ENCODE peak calls at places on chromosomes 5 and 9, in four cellular contexts. M is endodermal cell, O is GM23248, K is SJCRH30. P is an unnamed sample. For H3K27me3 and H3K36me3, the result is how much of the 10 kb centered on the place peaks cover.

GRCh38 chr5:174374206-174374605 is 328.7 kb downstream of the NSG2 start:
- DNase-seq in K (no peak), O (no peak), M (no peak), P (no peak)

GRCh38 chr9:2469681-2470141 is 151.9 kb upstream of the VLDLR start:
- DNase-seq in K (peak), M (peak), O (peak), P (no peak)

GRCh38 chr9:477146-477545 is 262.5 kb downstream of the DOCK8 start:
- DNase-seq in O (no peak), M (no peak), K (no peak), P (no peak)

GRCh38 chr5:165232629-165233028 is 1727.2 kb downstream of the MAT2B start:
- DNase-seq in K (no peak), M (no peak), O (no peak), P (no peak)

GRCh38 chr9:95879591-95879990 is 4.1 kb downstream of the ERCC6L2 start:
- DNase-seq in O (no peak), K (no peak), M (no peak), P (no peak)

GRCh38 chr5:75545131-75545530 is 33.4 kb downstream of the POLK start:
- DNase-seq in M (no peak), O (no peak), K (no peak), P (no peak)

GRCh38 chr5:144567416-144567770 is 396.7 kb downstream of the KCTD16 start:
- DNase-seq in K (no peak), O (peak), M (no peak), P (no peak)

GRCh38 chr5:141850183-141850768 is 27.9 kb downstream of the PCDH1 start:
- DNase-seq in M (no peak), O (peak), K (no peak), P (peak)

GRCh38 chr9:89738137-89738932 is 133.5 kb downstream of the GADD45G start:
- DNase-seq in K (no peak), O (no peak), M (peak), P (peak)

GRCh38 chr9:92385001-92385400 is 19.4 kb downstream of the OGN start:
- DNase-seq in M (no peak), O (no peak), K (no peak), P (no peak)

GRCh38 chr5:56734066-56734766 is 81.1 kb upstream of the MAP3K1 start:
- DNase-seq in K (peak), O (no peak), M (no peak), P (no peak)

GRCh38 chr5:175831507-175831906 is 39.9 kb upstream of the CPLX2 start:
- DNase-seq in K (peak), M (peak), O (no peak), P (no peak)

GRCh38 chr5:16492398-16493175 is 27.0 kb upstream of the ZNF622 start:
- DNase-seq in K (peak), O (peak), M (no peak), P (no peak)

GRCh38 chr9:35954942-35955546 is 2.9 kb downstream of the OR2S2 start:
- DNase-seq in O (peak), M (peak), K (peak), P (peak)

GRCh38 chr9:78566948-78567675 is 270.2 kb downstream of the PSAT1 start:
- DNase-seq in M (no peak), O (peak), K (no peak), P (no peak)

GRCh38 chr9:93230601-93231000 is 46.7 kb downstream of the WNK2 start:
- DNase-seq in M (no peak), O (no peak), K (no peak), P (no peak)

GRCh38 chr5:64836190-64836750 is 67.5 kb downstream of the CWC27 start:
- DNase-seq in O (no peak), K (no peak), M (no peak), P (no peak)

GRCh38 chr9:90259302-90260246 is 383.1 kb downstream of the DIRAS2 start:
- DNase-seq in K (no peak), O (no peak), M (no peak), P (no peak)

GRCh38 chr9:107684224-107684623 is 194.7 kb upstream of the KLF4 start:
- DNase-seq in M (no peak), K (no peak), O (peak), P (no peak)

GRCh38 chr5:115816226-115817042 is at the start of gene CDO1:
- DNase-seq in O (peak), M (peak), K (no peak), P (peak)

GRCh38 chr5:174706997-174707548 is 17.3 kb upstream of the MSX2 start:
- DNase-seq in O (no peak), M (no peak), K (no peak), P (no peak)

GRCh38 chr5:149345892-149346222 is 558 bp downstream of the GRPEL2 start:
- DNase-seq in K (no peak), M (no peak), O (peak), P (peak)

GRCh38 chr5:8842906-8843590 is 702.8 kb downstream of the SEMA5A start:
- DNase-seq in K (peak), M (no peak), O (peak), P (peak)

GRCh38 chr5:16935271-16936149 is 578 bp downstream of the MYO10 start:
- DNase-seq in K (peak), O (peak), M (peak), P (peak)

GRCh38 chr5:160278356-160278755 is 34.0 kb downstream of the CCNJL start:
- DNase-seq in K (no peak), O (no peak), M (no peak), P (no peak)

GRCh38 chr9:128355451-128355850 is 15.1 kb downstream of the SLC27A4 start:
- DNase-seq in M (no peak), O (no peak), K (no peak), P (no peak)

GRCh38 chr5:180314106-180314505 is 22.2 kb upstream of the MAPK9 start:
- DNase-seq in K (no peak), O (no peak), M (no peak), P (peak)

GRCh38 chr9:130975932-130976841 is 32.8 kb upstream of the LAMC3 start:
- DNase-seq in K (no peak), O (no peak), M (no peak), P (peak)

GRCh38 chr5:57779383-57780223 is 297.0 kb upstream of the ACTBL2 start:
- DNase-seq in O (peak), K (peak), M (peak), P (no peak)

GRCh38 chr9:8338249-8338721 is 538.7 kb upstream of the DMAC1 start:
- DNase-seq in M (no peak), O (no peak), K (no peak), P (no peak)

GRCh38 chr9:111484564-111484878 is 338 bp upstream of the ECPAS start:
- DNase-seq in M (no peak), O (no peak), K (no peak), P (no peak)

GRCh38 chr5:158947831-158948230 is 151.9 kb downstream of the EBF1 start:
- DNase-seq in M (no peak), K (no peak), O (peak), P (no peak)

GRCh38 chr9:10146517-10147331 is 466.1 kb downstream of the PTPRD start:
- DNase-seq in M (no peak), O (no peak), K (no peak), P (no peak)

GRCh38 chr5:135190345-135191083 is 156.5 kb upstream of the PITX1 start:
- DNase-seq in K (no peak), M (no peak), O (no peak), P (peak)

GRCh38 chr5:135189024-135189423 is 155.0 kb upstream of the PITX1 start:
- DNase-seq in O (no peak), K (no peak), M (no peak), P (no peak)

GRCh38 chr5:135193213-135194125 is 159.4 kb upstream of the PITX1 start:
- DNase-seq in M (no peak), O (peak), K (no peak), P (no peak)

GRCh38 chr5:135192351-135192750 is 158.3 kb upstream of the PITX1 start:
- DNase-seq in O (no peak), K (no peak), M (no peak), P (no peak)

DNA sequence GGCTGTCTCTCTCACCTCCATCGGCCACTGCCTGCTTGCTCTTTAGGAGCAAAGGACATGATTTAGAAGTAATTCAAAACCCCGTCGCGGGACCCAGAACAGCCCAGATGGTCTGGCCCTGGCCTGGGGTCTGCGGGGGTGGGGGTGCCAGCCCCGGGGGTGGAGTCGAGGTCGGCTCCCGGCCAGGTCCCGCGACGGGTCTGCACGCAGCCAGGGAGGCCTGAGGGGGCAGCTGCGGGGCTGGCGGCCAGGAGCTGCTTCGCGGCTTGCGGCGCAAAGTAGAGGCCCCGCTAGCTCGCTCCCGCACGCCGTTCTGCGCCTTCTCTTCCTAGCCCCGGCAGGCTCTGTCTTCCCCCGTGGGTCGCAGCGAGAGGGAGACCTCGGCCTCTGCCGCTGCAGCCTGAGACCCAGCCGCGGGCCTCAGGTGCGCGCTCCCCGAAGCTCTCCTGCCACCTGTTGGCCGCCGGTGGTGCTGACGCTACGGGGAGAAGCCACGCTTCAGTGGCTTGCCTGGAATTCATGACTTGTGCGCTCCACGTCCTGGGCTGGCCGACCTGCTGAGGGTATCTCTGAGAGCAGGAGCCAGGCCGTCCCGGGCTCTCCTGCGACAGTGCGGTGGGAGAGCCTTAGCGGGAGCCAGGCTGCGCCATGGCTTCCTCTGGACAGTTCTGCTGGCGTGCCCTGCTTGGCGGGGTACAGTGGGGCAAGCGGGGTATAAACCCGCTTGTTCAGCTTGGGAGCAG is 157.2 kb upstream of the PITX1 start:
- DNase-seq in K (no peak), M (peak), O (peak), P (peak)
- H3K4me3 ChIP-seq in K (no peak), M (no peak), O (peak), P (peak)

GRCh38 chr5:173234129-173234793 is 745 bp downstream of the NKX2-5 start:
- DNase-seq in O (no peak), K (peak), M (peak), P (peak)
- H3K27me3 ChIP-seq in O (half or more), K (under half), M (half or more), P (half or more)

GRCh38 chr9:104795857-104796256 is 31.9 kb downstream of the NIPSNAP3B start:
- DNase-seq in K (no peak), M (no peak), O (no peak), P (no peak)
- H3K36me3 ChIP-seq in K (under half), M (half or more), O (under half), P (under half)

GRCh38 chr5:125153231-125153630 is 406.8 kb upstream of the ZNF608 start:
- DNase-seq in M (no peak), O (no peak), K (no peak), P (no peak)

GRCh38 chr5:125149503-125149902 is 403.1 kb upstream of the ZNF608 start:
- DNase-seq in M (no peak), O (no peak), K (peak), P (no peak)

GRCh38 chr5:125152461-125153189 is 406.2 kb upstream of the ZNF608 start:
- DNase-seq in M (no peak), K (no peak), O (no peak), P (no peak)

GRCh38 chr5:125152036-125152435 is 405.6 kb upstream of the ZNF608 start:
- DNase-seq in O (no peak), M (no peak), K (no peak), P (no peak)

GRCh38 chr5:125151150-125151932 is 404.9 kb upstream of the ZNF608 start:
- DNase-seq in M (no peak), K (no peak), O (no peak), P (no peak)
- H3K4me3 ChIP-seq in M (no peak), K (no peak), O (no peak), P (no peak)

DNA sequence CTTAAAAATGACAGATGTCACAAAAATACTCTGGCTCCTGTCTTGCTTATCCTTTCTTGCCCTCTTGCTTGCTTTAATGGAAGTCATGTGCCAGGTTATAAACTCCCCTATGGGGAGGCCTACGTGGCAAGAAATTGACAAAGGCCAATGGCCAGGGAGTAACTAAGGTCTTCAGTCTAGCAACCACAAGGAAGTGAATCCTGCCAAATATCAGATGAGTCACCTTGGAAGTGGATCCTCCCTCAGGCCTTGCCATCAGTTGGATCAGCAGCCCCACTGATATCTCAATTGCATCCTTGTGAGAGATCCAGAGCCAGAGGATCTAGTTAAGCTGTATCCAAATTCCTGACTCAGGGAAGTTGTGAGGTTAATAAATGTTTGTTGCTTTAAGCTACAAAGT is 82.8 kb downstream of the CAAP1 start:
- DNase-seq in K (no peak), M (no peak), O (peak), P (no peak)
- H3K27me3 ChIP-seq in K (under half), M (under half), O (under half), P (under half)

GRCh38 chr5:38941912-38942311 is 96.1 kb downstream of the OSMR start:
- DNase-seq in K (no peak), M (no peak), O (no peak), P (no peak)
- H3K36me3 ChIP-seq in K (under half), M (under half), O (under half), P (under half)

P was measured in H7.